ENCODE peak calls at places on chromosomes 12 and 14, in six cellular contexts. Y is fibroblast of the aortic adventitia, W is fibroblast of mammary gland, R is HCEC 1CT, O is GOT3, K is heart right ventricle. S is an unnamed sample.

GRCh38 chr14:106346084-106346483 is 819.7 kb downstream of the TMEM121 start:
- DNase-seq in O (no peak), W (no peak), Y (no peak), K (no peak), R (no peak), S (no peak)

GRCh38 chr14:59632381-59632780 is 55.8 kb upstream of the CCDC175 start:
- DNase-seq in R (peak), K (no peak), O (no peak), W (peak), Y (peak), S (peak)

GRCh38 chr12:116959845-116960514 is 49.2 kb downstream of the FBXW8 start:
- DNase-seq in O (no peak), R (no peak), Y (no peak), W (no peak), K (no peak), S (no peak)

GRCh38 chr14:71536015-71536535 is 396.2 kb upstream of the RGS6 start:
- DNase-seq in O (no peak), W (no peak), R (no peak), K (no peak), Y (no peak), S (no peak)

GRCh38 chr12:122932207-122932606 is 34.1 kb downstream of the ABCB9 start:
- DNase-seq in R (no peak), W (no peak), K (no peak), Y (no peak), O (no peak), S (no peak)

GRCh38 chr12:12349711-12350665 is at the start of gene MANSC1:
- DNase-seq in K (peak), R (peak), Y (peak), W (peak), O (no peak), S (peak)

GRCh38 chr12:108177131-108177530 is 48.0 kb downstream of the WSCD2 start:
- DNase-seq in R (no peak), W (no peak), K (no peak), Y (no peak), O (no peak), S (no peak)

GRCh38 chr12:41605528-41606295 is 417.6 kb downstream of the PDZRN4 start:
- DNase-seq in K (no peak), Y (no peak), R (no peak), W (no peak), O (no peak), S (no peak)

GRCh38 chr14:69316449-69317391 is 56.8 kb downstream of the GALNT16 start:
- DNase-seq in Y (peak), R (peak), W (peak), O (peak), K (peak), S (peak)

GRCh38 chr12:91347686-91348085 is 165.1 kb upstream of the DCN start:
- DNase-seq in K (no peak), O (no peak), R (no peak), Y (no peak), W (no peak), S (no peak)

GRCh38 chr14:24296341-24297157 is 3.0 kb downstream of the DHRS1 start:
- DNase-seq in K (peak), Y (peak), O (no peak), W (peak), R (peak), S (peak)

GRCh38 chr12:55673638-55674037 is 34.1 kb downstream of the ITGA7 start:
- DNase-seq in W (no peak), K (no peak), O (no peak), Y (no peak), R (no peak), S (peak)

GRCh38 chr12:124625867-124626675 is 58.7 kb upstream of the NCOR2 start:
- DNase-seq in O (peak), K (peak), W (peak), R (peak), Y (peak), S (peak)

GRCh38 chr14:84825481-84825880 is 704.5 kb upstream of the FLRT2 start:
- DNase-seq in K (no peak), Y (peak), W (peak), O (no peak), R (peak), S (no peak)

GRCh38 chr14:63564318-63564717 is 21.1 kb upstream of the PPP2R5E start:
- DNase-seq in R (no peak), K (peak), O (no peak), Y (peak), W (no peak), S (peak)

GRCh38 chr14:71610797-71611196 is 321.4 kb upstream of the RGS6 start:
- DNase-seq in K (no peak), R (no peak), O (no peak), Y (no peak), W (peak), S (no peak)

GRCh38 chr12:108210001-108210400 is 80.9 kb downstream of the WSCD2 start:
- DNase-seq in Y (no peak), R (no peak), W (no peak), O (no peak), K (no peak), S (no peak)

GRCh38 chr12:70824511-70824910 is 96.0 kb downstream of the PTPRR start:
- DNase-seq in K (no peak), R (no peak), W (no peak), O (no peak), Y (no peak), S (no peak)

GRCh38 chr14:60734465-60735242 is at the start of gene MNAT1:
- DNase-seq in K (peak), Y (peak), R (peak), O (peak), W (peak), S (no peak)

GRCh38 chr12:75862692-75863471 is 168.7 kb downstream of the PHLDA1 start:
- DNase-seq in O (no peak), W (peak), Y (peak), R (peak), K (no peak), S (peak)

GRCh38 chr14:104512771-104513640 is 66.6 kb upstream of the C14orf180 start:
- DNase-seq in W (no peak), O (no peak), R (no peak), K (no peak), Y (no peak), S (peak)

GRCh38 chr12:15677696-15678095 is 111.5 kb downstream of the EPS8 start:
- DNase-seq in K (no peak), W (no peak), Y (no peak), O (no peak), R (peak), S (peak)

GRCh38 chr14:56004807-56005579 is 113.2 kb upstream of the PELI2 start:
- DNase-seq in O (no peak), R (peak), K (peak), W (peak), Y (peak), S (peak)

GRCh38 chr14:73058923-73059311 is 583 bp downstream of the RBM25 start:
- DNase-seq in W (peak), Y (no peak), K (peak), R (peak), O (no peak), S (peak)

GRCh38 chr12:108121353-108121752 is 7.7 kb upstream of the WSCD2 start:
- DNase-seq in Y (no peak), K (no peak), W (no peak), R (no peak), O (no peak), S (no peak)